ENCODE peak calls at places on chromosomes 16 and 17, in five cellular contexts. M is RWPE1; T is CD8-positive, alpha-beta memory T cell; B is activated T-cell treated with anti-CD3 and anti-CD28 coated beads, Interleukin-2, amount 50 U/mL, for 48 hours; I is left kidney. U is an unnamed sample.

GRCh38 chr17:48835971-48836370 is 5.1 kb downstream of the CALCOCO2 start:
- DNase-seq in T (peak), B (no peak), M (no peak), I (no peak), U (no peak)

GRCh38 chr17:81325057-81325973 is 30.2 kb upstream of the SLC38A10 start:
- DNase-seq in I (no peak), B (no peak), M (no peak), T (no peak), U (no peak)

GRCh38 chr16:69861276-69862030 is 89.7 kb upstream of the CLEC18A start:
- DNase-seq in B (no peak), T (no peak), M (no peak), I (peak), U (no peak)

GRCh38 chr17:16477666-16478065 is 14.3 kb downstream of the LRRC75A start:
- DNase-seq in I (no peak), T (no peak), B (no peak), M (no peak), U (no peak)

GRCh38 chr16:86406056-86406455 is 104.3 kb upstream of the FOXF1 start:
- DNase-seq in M (no peak), B (no peak), T (no peak), I (no peak), U (no peak)

GRCh38 chr17:42895185-42895555 is 5.4 kb upstream of the G6PC1 start:
- DNase-seq in I (no peak), M (peak), T (no peak), B (no peak), U (peak)

GRCh38 chr17:69608808-69609494 is 194.5 kb downstream of the MAP2K6 start:
- DNase-seq in I (no peak), M (peak), T (no peak), B (no peak), U (peak)

GRCh38 chr16:89264800-89265550 is 47.5 kb downstream of the ZNF778 start:
- DNase-seq in T (no peak), B (no peak), I (no peak), M (no peak), U (no peak)

U was measured in epithelial cell of prostate.